ENCODE peak calls at places on chromosomes 11 and 22, in five cellular contexts. X is mammary epithelial cell, D is heart right ventricle, C is A549, Y is adipocyte. V is an unnamed sample.

GRCh38 chr22:26322179-26322905 is 106.7 kb upstream of the ASPHD2 start:
- DNase-seq in X (peak; percentile 92), D (no peak), C (no peak), Y (peak; percentile 93), V (peak; percentile 12)

GRCh38 chr11:128701086-128701485 is 7.2 kb downstream of the FLI1 start:
- DNase-seq in X (no peak), D (no peak), C (no peak), Y (peak; percentile 27), V (peak; percentile 43)

GRCh38 chr11:92893276-92893675 is 76.2 kb upstream of the MTNR1B start:
- DNase-seq in X (no peak), D (no peak), C (no peak), Y (no peak), V (peak; percentile 89)

GRCh38 chr11:1131033-1131911 is 26.5 kb upstream of the MUC5AC start:
- DNase-seq in X (no peak), D (no peak), C (no peak), Y (no peak), V (no peak)

GRCh38 chr11:124174001-124174400 is 9.1 kb upstream of the OR10D3 start:
- DNase-seq in X (peak; percentile 51), D (no peak), C (peak; percentile 3), Y (peak; percentile 93), V (peak; percentile 77)

GRCh38 chr11:120215634-120216033 is 4.8 kb downstream of the OAF start:
- DNase-seq in X (no peak), D (peak; percentile 43), C (no peak), Y (peak; percentile 66), V (no peak)

GRCh38 chr11:75024068-75024449 is 35.3 kb downstream of the NEU3 start:
- DNase-seq in X (no peak), D (no peak), C (no peak), Y (no peak), V (no peak)

GRCh38 chr22:37546436-37547248 is 13.6 kb upstream of the CDC42EP1 start:
- DNase-seq in X (no peak), D (peak; percentile 89), C (no peak), Y (peak; percentile 70), V (no peak)

GRCh38 chr11:123183391-123184099 is 11.5 kb downstream of the CLMP start:
- DNase-seq in X (peak; percentile 47), D (no peak), C (no peak), Y (no peak), V (no peak)

GRCh38 chr22:29306175-29306829 is at the start of gene GAS2L1:
- DNase-seq in X (peak; percentile 70), D (peak; percentile 89), C (peak; percentile 86), Y (peak; percentile 94), V (peak; percentile 85)

GRCh38 chr11:96015911-96016565 is 92.1 kb upstream of the MTMR2 start:
- DNase-seq in X (no peak), D (no peak), C (no peak), Y (no peak), V (no peak)

GRCh38 chr11:103889679-103890078 is 146.8 kb upstream of the DDI1 start:
- DNase-seq in X (no peak), D (no peak), C (no peak), Y (no peak), V (no peak)

GRCh38 chr11:12662101-12662500 is 12.1 kb upstream of the TEAD1 start:
- DNase-seq in X (no peak), D (no peak), C (no peak), Y (no peak), V (no peak)

GRCh38 chr22:39289445-39290247 is 29.8 kb downstream of the RPL3 start:
- DNase-seq in X (no peak), D (no peak), C (no peak), Y (no peak), V (no peak)

GRCh38 chr22:46012182-46012880 is 35.4 kb upstream of the WNT7B start:
- DNase-seq in X (no peak), D (no peak), C (no peak), Y (no peak), V (no peak)

GRCh38 chr22:41030891-41031290 is 61.5 kb upstream of the EP300 start:
- DNase-seq in X (peak; percentile 75), D (no peak), C (no peak), Y (peak; percentile 42), V (no peak)

GRCh38 chr11:2996976-2997375 is 4.8 kb upstream of the NAP1L4 start:
- DNase-seq in X (no peak), D (no peak), C (no peak), Y (no peak), V (no peak)

GRCh38 chr22:44898236-44898635 is 111.6 kb downstream of the PHF21B start:
- DNase-seq in X (no peak), D (no peak), C (no peak), Y (no peak), V (no peak)

GRCh38 chr22:48665286-48666010 is 1162.2 kb downstream of the BRD1 start:
- DNase-seq in X (no peak), D (no peak), C (no peak), Y (no peak), V (peak; percentile 44)
- H3K9me3 ChIP-seq in X (peaks cover 49% of the 10 kb centered on the region), D (peaks cover 23% of the 10 kb centered on the region), C (peaks cover 5% of the 10 kb centered on the region), Y (peaks cover 7% of the 10 kb centered on the region), V (no peaks in the 10 kb centered on the region)

DNA sequence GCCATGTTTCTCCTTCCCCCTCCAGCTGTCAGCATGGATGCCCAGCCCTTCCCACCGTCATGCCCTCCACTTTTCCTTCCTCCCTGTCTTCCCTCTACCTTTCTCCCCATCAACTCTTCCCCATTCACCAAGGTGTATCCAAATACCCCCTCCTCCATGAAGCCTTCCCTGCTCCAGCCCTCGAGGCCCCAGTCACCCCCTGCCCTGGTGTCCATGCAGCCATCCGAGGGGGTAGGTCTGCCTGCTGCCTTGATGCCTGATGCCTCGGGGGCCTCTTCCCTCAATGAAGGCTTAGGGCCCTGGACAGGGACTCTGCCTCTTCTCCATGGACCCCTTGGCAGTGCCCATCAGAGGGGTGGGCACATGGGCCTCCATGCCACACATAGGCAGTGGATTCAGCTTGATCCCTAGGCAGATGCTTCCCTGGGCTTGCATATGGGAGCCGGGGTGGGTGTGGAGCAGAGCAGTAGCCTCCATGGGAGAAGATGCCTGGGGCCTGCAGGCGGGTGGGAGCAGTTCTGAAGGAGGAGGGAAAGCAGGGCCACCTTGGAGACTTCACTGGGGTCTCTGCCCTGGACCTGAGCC is 795.8 kb downstream of the BRD1 start:
- DNase-seq in X (no peak), D (no peak), C (no peak), Y (no peak), V (no peak)
- H3K9me3 ChIP-seq in X (peaks cover 54% of the 10 kb centered on the region), D (no peaks in the 10 kb centered on the region), C (no peaks in the 10 kb centered on the region), Y (no peaks in the 10 kb centered on the region), V (no peaks in the 10 kb centered on the region)

GRCh38 chr22:47233316-47234243 is 471.1 kb downstream of the TBC1D22A start:
- DNase-seq in X (no peak), D (no peak), C (no peak), Y (no peak), V (no peak)
- H3K9me3 ChIP-seq in X (peaks cover 5% of the 10 kb centered on the region), D (peaks cover 32% of the 10 kb centered on the region), C (no peaks in the 10 kb centered on the region), Y (peaks cover 7% of the 10 kb centered on the region), V (no peaks in the 10 kb centered on the region)

DNA sequence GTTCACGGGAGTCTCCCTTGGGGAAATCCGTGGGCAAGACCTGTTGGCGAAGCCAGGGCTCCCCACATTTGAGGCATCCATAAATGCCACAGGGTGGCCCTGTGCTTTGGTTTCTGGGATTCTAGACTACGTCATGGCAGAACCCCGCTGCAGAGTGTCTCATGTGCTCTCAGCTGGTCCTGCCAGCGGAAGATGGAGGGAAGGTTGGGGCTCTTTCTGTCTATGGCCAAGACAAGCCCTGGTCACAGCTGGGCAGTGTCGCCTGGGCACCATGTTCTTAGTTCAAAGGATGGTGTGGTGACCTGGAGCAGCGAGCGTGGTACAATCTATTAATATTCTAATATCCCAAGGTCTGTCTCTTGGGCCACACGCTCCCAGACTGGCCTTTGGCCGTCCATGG is 511.7 kb downstream of the TBC1D22A start:
- DNase-seq in X (no peak), D (no peak), C (no peak), Y (no peak), V (no peak)
- H3K9me3 ChIP-seq in X (peaks cover 30% of the 10 kb centered on the region), D (peaks cover 11% of the 10 kb centered on the region), C (no peaks in the 10 kb centered on the region), Y (peaks cover 5% of the 10 kb centered on the region), V (no peaks in the 10 kb centered on the region)

DNA sequence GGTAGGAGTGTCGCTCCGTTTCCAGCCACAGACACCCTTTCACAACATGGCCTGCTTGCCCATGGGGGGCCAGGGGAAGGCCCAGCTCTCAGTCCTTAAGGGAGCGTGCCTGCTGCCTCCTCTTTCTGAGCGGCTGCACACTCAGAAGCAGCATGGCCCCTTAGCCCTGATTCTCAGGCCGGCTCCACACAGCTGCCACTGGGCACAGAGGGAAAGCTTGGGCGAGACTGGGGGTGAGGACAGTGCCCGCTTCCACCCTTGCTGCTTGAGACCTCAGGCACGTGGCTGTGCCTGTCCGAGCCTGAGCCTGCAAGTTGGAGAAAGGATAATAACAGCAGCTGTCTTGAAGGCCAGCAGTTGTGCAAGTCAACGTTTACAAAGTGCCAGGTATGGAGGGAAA is 416.3 kb downstream of the SHANK2 start:
- DNase-seq in X (no peak), D (no peak), C (no peak), Y (no peak), V (no peak)
- H3K9me3 ChIP-seq in X (no peaks in the 10 kb centered on the region), D (peaks cover 22% of the 10 kb centered on the region), C (no peaks in the 10 kb centered on the region), Y (peaks cover 6% of the 10 kb centered on the region), V (no peaks in the 10 kb centered on the region)

GRCh38 chr11:42397483-42397882 is 914.3 kb upstream of the API5 start:
- DNase-seq in X (no peak), D (no peak), C (no peak), Y (no peak), V (no peak)
- H3K9me3 ChIP-seq in X (no peaks in the 10 kb centered on the region), D (peaks cover 21% of the 10 kb centered on the region), C (no peaks in the 10 kb centered on the region), Y (peaks cover 3% of the 10 kb centered on the region), V (peaks cover 5% of the 10 kb centered on the region)

V was measured in A673.